ENCODE peak calls at places on chromosomes 16 and 17, in five cellular contexts. J is ovary, N is PC-3, I is iPS-NIHi11, T is HL-60. W is an unnamed sample.

GRCh38 chr16:3101018-3101840 is 2.1 kb upstream of the ZSCAN10 start:
- DNase-seq in J (no peak), N (peak), I (no peak), T (peak), W (no peak)

GRCh38 chr17:42526031-42526444 is 10.0 kb upstream of the NAGLU start:
- DNase-seq in J (no peak), N (no peak), I (no peak), T (no peak), W (peak)

GRCh38 chr17:75869282-75870141 is 8.9 kb downstream of the TRIM47 start:
- DNase-seq in J (no peak), N (no peak), I (no peak), T (no peak), W (peak)

GRCh38 chr16:73274140-73274539 is 226.2 kb upstream of the ZFHX3 start:
- DNase-seq in J (no peak), N (no peak), I (no peak), T (no peak), W (no peak)

GRCh38 chr17:64176556-64176955 is 46.6 kb upstream of the ERN1 start:
- DNase-seq in J (no peak), N (no peak), I (no peak), T (no peak), W (no peak)

GRCh38 chr16:49734330-49734729 is 121.6 kb downstream of the ZNF423 start:
- DNase-seq in J (no peak), N (no peak), I (no peak), T (no peak), W (no peak)

GRCh38 chr16:29994613-29995329 is 646 bp downstream of the HIRIP3 start:
- DNase-seq in J (peak), N (peak), I (peak), T (peak), W (peak)

GRCh38 chr17:82134101-82134500 is 36.1 kb upstream of the FASN start:
- DNase-seq in J (no peak), N (no peak), I (no peak), T (no peak), W (no peak)

GRCh38 chr16:69711115-69711740 is 15.1 kb downstream of the NQO1 start:
- DNase-seq in J (peak), N (peak), I (peak), T (no peak), W (peak)

GRCh38 chr16:69724981-69725479 is 1.3 kb downstream of the NQO1 start:
- DNase-seq in J (peak), N (no peak), I (no peak), T (no peak), W (peak)

GRCh38 chr16:50102046-50102756 is 36.4 kb downstream of the HEATR3 start:
- DNase-seq in J (no peak), N (no peak), I (no peak), T (no peak), W (no peak)

GRCh38 chr17:43140396-43141332 is 15.5 kb upstream of the BRCA1 start:
- DNase-seq in J (no peak), N (no peak), I (no peak), T (peak), W (no peak)

GRCh38 chr16:3038256-3038655 is 1.5 kb upstream of the BICDL2 start:
- DNase-seq in J (no peak), N (no peak), I (peak), T (peak), W (no peak)

GRCh38 chr17:50289268-50289667 is 15.0 kb downstream of the TMEM92 start:
- DNase-seq in J (no peak), N (no peak), I (no peak), T (no peak), W (peak)

W was measured in aorta.